ENCODE peak calls at places on chromosomes 2 and 18, in seven cellular contexts. One of them, this sample, is unnamed.

GRCh38 chr18:3451166-3451988 is 1.4 kb downstream of the TGIF1 start:
- DNase-seq in endothelial cell: peak
- DNase-seq in stimulated activated CD4-positive, alpha-beta T cell treated with anti-CD3 and anti-CD28 coated beads, Interleukin-15, amount 100 ng/mL, for 24 hours: peak
- DNase-seq in activated CD4-positive, alpha-beta T cell treated with anti-CD3 and anti-CD28 coated beads, Interleukin-2, amount 50 U/mL, for 48 hours: peak
- DNase-seq in erythroblast: peak
- DNase-seq in T1000: peak
- DNase-seq in activated naive CD8-positive, alpha-beta T cell treated with anti-CD3 and anti-CD28 coated beads, Interleukin-2, amount 10 ng/mL, durations not matched to agents 7 days and 5 days: peak
- DNase-seq in this sample: peak

GRCh38 chr2:197073701-197074433 is 147.4 kb upstream of the PGAP1 start:
- DNase-seq in endothelial cell: no peak
- DNase-seq in stimulated activated CD4-positive, alpha-beta T cell treated with anti-CD3 and anti-CD28 coated beads, Interleukin-15, amount 100 ng/mL, for 24 hours: no peak
- DNase-seq in activated CD4-positive, alpha-beta T cell treated with anti-CD3 and anti-CD28 coated beads, Interleukin-2, amount 50 U/mL, for 48 hours: no peak
- DNase-seq in erythroblast: no peak
- DNase-seq in T1000: no peak
- DNase-seq in activated naive CD8-positive, alpha-beta T cell treated with anti-CD3 and anti-CD28 coated beads, Interleukin-2, amount 10 ng/mL, durations not matched to agents 7 days and 5 days: no peak
- DNase-seq in this sample: peak

GRCh38 chr2:73253901-73254300 is 19.8 kb downstream of the CCT7 start:
- DNase-seq in endothelial cell: no peak
- DNase-seq in stimulated activated CD4-positive, alpha-beta T cell treated with anti-CD3 and anti-CD28 coated beads, Interleukin-15, amount 100 ng/mL, for 24 hours: no peak
- DNase-seq in activated CD4-positive, alpha-beta T cell treated with anti-CD3 and anti-CD28 coated beads, Interleukin-2, amount 50 U/mL, for 48 hours: no peak
- DNase-seq in erythroblast: no peak
- DNase-seq in T1000: no peak
- DNase-seq in activated naive CD8-positive, alpha-beta T cell treated with anti-CD3 and anti-CD28 coated beads, Interleukin-2, amount 10 ng/mL, durations not matched to agents 7 days and 5 days: no peak
- DNase-seq in this sample: no peak

GRCh38 chr2:118697771-118698170 is 149.7 kb downstream of the EN1 start:
- DNase-seq in endothelial cell: no peak
- DNase-seq in stimulated activated CD4-positive, alpha-beta T cell treated with anti-CD3 and anti-CD28 coated beads, Interleukin-15, amount 100 ng/mL, for 24 hours: no peak
- DNase-seq in activated CD4-positive, alpha-beta T cell treated with anti-CD3 and anti-CD28 coated beads, Interleukin-2, amount 50 U/mL, for 48 hours: no peak
- DNase-seq in erythroblast: no peak
- DNase-seq in T1000: no peak
- DNase-seq in activated naive CD8-positive, alpha-beta T cell treated with anti-CD3 and anti-CD28 coated beads, Interleukin-2, amount 10 ng/mL, durations not matched to agents 7 days and 5 days: no peak
- DNase-seq in this sample: no peak

GRCh38 chr2:198973785-198974184 is 484.0 kb downstream of the SATB2 start:
- DNase-seq in endothelial cell: no peak
- DNase-seq in stimulated activated CD4-positive, alpha-beta T cell treated with anti-CD3 and anti-CD28 coated beads, Interleukin-15, amount 100 ng/mL, for 24 hours: no peak
- DNase-seq in activated CD4-positive, alpha-beta T cell treated with anti-CD3 and anti-CD28 coated beads, Interleukin-2, amount 50 U/mL, for 48 hours: no peak
- DNase-seq in erythroblast: no peak
- DNase-seq in T1000: no peak
- DNase-seq in activated naive CD8-positive, alpha-beta T cell treated with anti-CD3 and anti-CD28 coated beads, Interleukin-2, amount 10 ng/mL, durations not matched to agents 7 days and 5 days: no peak
- DNase-seq in this sample: no peak

GRCh38 chr2:21317131-21317530 is 193.4 kb downstream of the TDRD15 start:
- DNase-seq in endothelial cell: peak
- DNase-seq in stimulated activated CD4-positive, alpha-beta T cell treated with anti-CD3 and anti-CD28 coated beads, Interleukin-15, amount 100 ng/mL, for 24 hours: peak
- DNase-seq in activated CD4-positive, alpha-beta T cell treated with anti-CD3 and anti-CD28 coated beads, Interleukin-2, amount 50 U/mL, for 48 hours: peak
- DNase-seq in erythroblast: peak
- DNase-seq in T1000: no peak
- DNase-seq in activated naive CD8-positive, alpha-beta T cell treated with anti-CD3 and anti-CD28 coated beads, Interleukin-2, amount 10 ng/mL, durations not matched to agents 7 days and 5 days: peak
- DNase-seq in this sample: no peak

GRCh38 chr2:27086722-27087446 is at the start of gene KHK:
- DNase-seq in endothelial cell: peak
- DNase-seq in stimulated activated CD4-positive, alpha-beta T cell treated with anti-CD3 and anti-CD28 coated beads, Interleukin-15, amount 100 ng/mL, for 24 hours: peak
- DNase-seq in activated CD4-positive, alpha-beta T cell treated with anti-CD3 and anti-CD28 coated beads, Interleukin-2, amount 50 U/mL, for 48 hours: peak
- DNase-seq in erythroblast: no peak
- DNase-seq in T1000: peak
- DNase-seq in activated naive CD8-positive, alpha-beta T cell treated with anti-CD3 and anti-CD28 coated beads, Interleukin-2, amount 10 ng/mL, durations not matched to agents 7 days and 5 days: no peak
- DNase-seq in this sample: peak

GRCh38 chr2:134336352-134336751 is 82.5 kb downstream of the MGAT5 start:
- DNase-seq in endothelial cell: no peak
- DNase-seq in stimulated activated CD4-positive, alpha-beta T cell treated with anti-CD3 and anti-CD28 coated beads, Interleukin-15, amount 100 ng/mL, for 24 hours: no peak
- DNase-seq in activated CD4-positive, alpha-beta T cell treated with anti-CD3 and anti-CD28 coated beads, Interleukin-2, amount 50 U/mL, for 48 hours: no peak
- DNase-seq in erythroblast: no peak
- DNase-seq in T1000: no peak
- DNase-seq in activated naive CD8-positive, alpha-beta T cell treated with anti-CD3 and anti-CD28 coated beads, Interleukin-2, amount 10 ng/mL, durations not matched to agents 7 days and 5 days: no peak
- DNase-seq in this sample: no peak

GRCh38 chr18:41075212-41075611 is 879.8 kb upstream of the PIK3C3 start:
- DNase-seq in endothelial cell: no peak
- DNase-seq in stimulated activated CD4-positive, alpha-beta T cell treated with anti-CD3 and anti-CD28 coated beads, Interleukin-15, amount 100 ng/mL, for 24 hours: no peak
- DNase-seq in activated CD4-positive, alpha-beta T cell treated with anti-CD3 and anti-CD28 coated beads, Interleukin-2, amount 50 U/mL, for 48 hours: no peak
- DNase-seq in erythroblast: no peak
- DNase-seq in T1000: no peak
- DNase-seq in activated naive CD8-positive, alpha-beta T cell treated with anti-CD3 and anti-CD28 coated beads, Interleukin-2, amount 10 ng/mL, durations not matched to agents 7 days and 5 days: no peak
- DNase-seq in this sample: no peak

GRCh38 chr2:231614559-231615057 is 21.9 kb downstream of the TEX44 start:
- DNase-seq in endothelial cell: no peak
- DNase-seq in stimulated activated CD4-positive, alpha-beta T cell treated with anti-CD3 and anti-CD28 coated beads, Interleukin-15, amount 100 ng/mL, for 24 hours: peak
- DNase-seq in activated CD4-positive, alpha-beta T cell treated with anti-CD3 and anti-CD28 coated beads, Interleukin-2, amount 50 U/mL, for 48 hours: peak
- DNase-seq in erythroblast: peak
- DNase-seq in T1000: no peak
- DNase-seq in activated naive CD8-positive, alpha-beta T cell treated with anti-CD3 and anti-CD28 coated beads, Interleukin-2, amount 10 ng/mL, durations not matched to agents 7 days and 5 days: no peak
- DNase-seq in this sample: no peak

GRCh38 chr2:9336534-9337354 is 86.6 kb downstream of the ITGB1BP1 start:
- DNase-seq in endothelial cell: no peak
- DNase-seq in stimulated activated CD4-positive, alpha-beta T cell treated with anti-CD3 and anti-CD28 coated beads, Interleukin-15, amount 100 ng/mL, for 24 hours: no peak
- DNase-seq in activated CD4-positive, alpha-beta T cell treated with anti-CD3 and anti-CD28 coated beads, Interleukin-2, amount 50 U/mL, for 48 hours: no peak
- DNase-seq in erythroblast: peak
- DNase-seq in T1000: peak
- DNase-seq in activated naive CD8-positive, alpha-beta T cell treated with anti-CD3 and anti-CD28 coated beads, Interleukin-2, amount 10 ng/mL, durations not matched to agents 7 days and 5 days: no peak
- DNase-seq in this sample: peak

GRCh38 chr2:201223089-201224073 is 37.0 kb upstream of the CASP8 start:
- DNase-seq in endothelial cell: no peak
- DNase-seq in stimulated activated CD4-positive, alpha-beta T cell treated with anti-CD3 and anti-CD28 coated beads, Interleukin-15, amount 100 ng/mL, for 24 hours: no peak
- DNase-seq in activated CD4-positive, alpha-beta T cell treated with anti-CD3 and anti-CD28 coated beads, Interleukin-2, amount 50 U/mL, for 48 hours: no peak
- DNase-seq in erythroblast: no peak
- DNase-seq in T1000: no peak
- DNase-seq in activated naive CD8-positive, alpha-beta T cell treated with anti-CD3 and anti-CD28 coated beads, Interleukin-2, amount 10 ng/mL, durations not matched to agents 7 days and 5 days: no peak
- DNase-seq in this sample: no peak

GRCh38 chr2:183604065-183604464 is 479.8 kb downstream of the NUP35 start:
- DNase-seq in endothelial cell: no peak
- DNase-seq in stimulated activated CD4-positive, alpha-beta T cell treated with anti-CD3 and anti-CD28 coated beads, Interleukin-15, amount 100 ng/mL, for 24 hours: no peak
- DNase-seq in activated CD4-positive, alpha-beta T cell treated with anti-CD3 and anti-CD28 coated beads, Interleukin-2, amount 50 U/mL, for 48 hours: no peak
- DNase-seq in erythroblast: no peak
- DNase-seq in T1000: no peak
- DNase-seq in activated naive CD8-positive, alpha-beta T cell treated with anti-CD3 and anti-CD28 coated beads, Interleukin-2, amount 10 ng/mL, durations not matched to agents 7 days and 5 days: no peak
- DNase-seq in this sample: no peak

GRCh38 chr2:37414470-37414949 is 70.1 kb downstream of the QPCT start:
- DNase-seq in endothelial cell: no peak
- DNase-seq in stimulated activated CD4-positive, alpha-beta T cell treated with anti-CD3 and anti-CD28 coated beads, Interleukin-15, amount 100 ng/mL, for 24 hours: no peak
- DNase-seq in activated CD4-positive, alpha-beta T cell treated with anti-CD3 and anti-CD28 coated beads, Interleukin-2, amount 50 U/mL, for 48 hours: no peak
- DNase-seq in erythroblast: peak
- DNase-seq in T1000: no peak
- DNase-seq in activated naive CD8-positive, alpha-beta T cell treated with anti-CD3 and anti-CD28 coated beads, Interleukin-2, amount 10 ng/mL, durations not matched to agents 7 days and 5 days: no peak
- DNase-seq in this sample: no peak

GRCh38 chr2:168935810-168936581 is 34.9 kb downstream of the G6PC2 start:
- DNase-seq in endothelial cell: peak
- DNase-seq in stimulated activated CD4-positive, alpha-beta T cell treated with anti-CD3 and anti-CD28 coated beads, Interleukin-15, amount 100 ng/mL, for 24 hours: no peak
- DNase-seq in activated CD4-positive, alpha-beta T cell treated with anti-CD3 and anti-CD28 coated beads, Interleukin-2, amount 50 U/mL, for 48 hours: no peak
- DNase-seq in erythroblast: peak
- DNase-seq in T1000: peak
- DNase-seq in activated naive CD8-positive, alpha-beta T cell treated with anti-CD3 and anti-CD28 coated beads, Interleukin-2, amount 10 ng/mL, durations not matched to agents 7 days and 5 days: no peak
- DNase-seq in this sample: no peak